ENCODE peak calls at places on chromosome 22, in seven cellular contexts. T is GM12865; L is kidney; J is HEK293T; M is stimulated activated CD8-positive, alpha-beta memory T cell treated with anti-CD3 and anti-CD28 coated beads, Interleukin-15, amount 100 ng/mL, for 1 hour; H is T1000; P is heart left ventricle. W is an unnamed sample.

GRCh38 chr22:26893711-26894110 is 236.3 kb downstream of the MIAT start:
- DNase-seq in T (no peak), L (no peak), J (no peak), M (no peak), H (no peak), P (no peak), W (no peak)

GRCh38 chr22:49976439-49977175 is 16.0 kb downstream of the PIM3 start:
- DNase-seq in T (peak; percentile 68), L (no peak), J (no peak), M (no peak), H (no peak), P (no peak), W (no peak)

GRCh38 chr22:33883961-33884808 is 36.1 kb downstream of the LARGE1 start:
- DNase-seq in T (peak; percentile 26), L (no peak), J (no peak), M (no peak), H (no peak), P (peak; percentile 45), W (no peak)

GRCh38 chr22:23120415-23120899 is 21.3 kb downstream of the RSPH14 start:
- DNase-seq in T (no peak), L (no peak), J (no peak), M (no peak), H (no peak), P (no peak), W (no peak)

GRCh38 chr22:22823126-22823804 is 64.4 kb upstream of the IGLL5 start:
- DNase-seq in T (peak; percentile 20), L (no peak), J (no peak), M (no peak), H (no peak), P (no peak), W (no peak)

GRCh38 chr22:37752189-37753061 is 55.3 kb upstream of the GCAT start:
- DNase-seq in T (no peak), L (peak; percentile 99), J (no peak), M (no peak), H (peak; percentile 95), P (peak; percentile 96), W (peak; percentile 97)

GRCh38 chr22:27116295-27116694 is 458.9 kb downstream of the MIAT start:
- DNase-seq in T (no peak), L (no peak), J (no peak), M (no peak), H (no peak), P (no peak), W (no peak)

GRCh38 chr22:30605449-30606110 is 1.4 kb upstream of the TCN2 start:
- DNase-seq in T (peak; percentile 74), L (no peak), J (peak; percentile 71), M (peak; percentile 23), H (no peak), P (peak; percentile 48), W (no peak)

GRCh38 chr22:35330258-35330861 is 30.7 kb downstream of the TOM1 start:
- DNase-seq in T (peak; percentile 49), L (peak; percentile 93), J (no peak), M (no peak), H (peak; percentile 21), P (peak; percentile 94), W (peak; percentile 98)

GRCh38 chr22:42419328-42419881 is 12.8 kb downstream of the NFAM1 start:
- DNase-seq in T (peak; percentile 84), L (peak; percentile 92), J (no peak), M (no peak), H (no peak), P (no peak), W (no peak)

GRCh38 chr22:36419177-36419911 is 31.6 kb upstream of the MYH9 start:
- DNase-seq in T (peak; percentile 74), L (peak; percentile 85), J (no peak), M (no peak), H (no peak), P (peak; percentile 61), W (peak; percentile 81)

GRCh38 chr22:41939981-41940852 is 6.7 kb downstream of the CENPM start:
- DNase-seq in T (peak; percentile 98), L (peak; percentile 86), J (no peak), M (peak; percentile 93), H (no peak), P (no peak), W (no peak)

GRCh38 chr22:30425616-30426394 is at the start of gene MTFP1:
- DNase-seq in T (peak; percentile 83), L (peak; percentile 89), J (peak; percentile 76), M (peak; percentile 14), H (no peak), P (peak; percentile 72), W (peak; percentile 77)

GRCh38 chr22:41880653-41881052 is 34.2 kb downstream of the SHISA8 start:
- DNase-seq in T (no peak), L (no peak), J (no peak), M (no peak), H (no peak), P (no peak), W (no peak)

W was measured in sigmoid colon.